ENCODE peak calls at places on chromosomes 2 and 18, in eight cellular contexts. J, A, L, I, C, Z, K and Y are unnamed samples.

GRCh38 chr2:235770909-235771820 is 277.3 kb downstream of the AGAP1 start:
- DNase-seq in L (no peak), J (no peak), A (no peak), I (no peak), C (no peak), Z (no peak), K (no peak), Y (no peak)

GRCh38 chr2:96872591-96873349 is 2.9 kb upstream of the SEMA4C start:
- DNase-seq in L (no peak), C (no peak), K (no peak), A (peak), Z (peak), I (no peak), J (no peak), Y (no peak)

GRCh38 chr2:119431155-119431975 is at the start of gene TMEM37:
- DNase-seq in J (no peak), L (no peak), A (peak), K (no peak), Z (peak), I (peak), C (peak), Y (peak)

GRCh38 chr18:7950380-7951143 is 383.4 kb downstream of the PTPRM start:
- DNase-seq in J (no peak), C (no peak), Z (peak), K (no peak), L (no peak), A (peak), I (peak), Y (no peak)

GRCh38 chr2:132969371-132969985 is 299.5 kb upstream of the LYPD1 start:
- DNase-seq in C (no peak), Z (peak), I (no peak), A (no peak), L (no peak), K (no peak), J (no peak), Y (no peak)

GRCh38 chr2:62430146-62430545 is 75.8 kb downstream of the TMEM17 start:
- DNase-seq in L (no peak), Z (no peak), C (no peak), A (no peak), J (no peak), K (no peak), I (no peak), Y (no peak)

GRCh38 chr2:124713969-124714368 is 688.9 kb downstream of the CNTNAP5 start:
- DNase-seq in K (no peak), I (no peak), C (no peak), A (no peak), J (no peak), Z (no peak), L (no peak), Y (no peak)

GRCh38 chr2:39851251-39851650 is 72.2 kb upstream of the THUMPD2 start:
- DNase-seq in K (no peak), I (no peak), L (no peak), J (no peak), A (no peak), C (no peak), Z (peak), Y (no peak)

GRCh38 chr2:191811807-191812602 is 34.9 kb downstream of the CAVIN2 start:
- DNase-seq in J (peak), C (peak), A (peak), K (peak), L (peak), I (peak), Z (peak), Y (peak)

GRCh38 chr2:119126650-119127049 is 31.9 kb downstream of the C1QL2 start:
- DNase-seq in A (peak), K (peak), L (peak), Z (peak), C (peak), J (no peak), I (peak), Y (peak)

GRCh38 chr2:21294446-21294845 is 170.7 kb downstream of the TDRD15 start:
- DNase-seq in J (no peak), Z (no peak), C (no peak), A (no peak), K (no peak), L (no peak), I (no peak), Y (no peak)

GRCh38 chr18:56108486-56109367 is 520.7 kb upstream of the TCF4 start:
- DNase-seq in K (no peak), A (no peak), C (no peak), L (no peak), Z (peak), I (no peak), J (no peak), Y (no peak)

GRCh38 chr2:190343500-190344274 is at the start of gene INPP1:
- DNase-seq in C (peak), Z (peak), I (no peak), K (peak), A (peak), J (no peak), L (peak), Y (peak)

DNA sequence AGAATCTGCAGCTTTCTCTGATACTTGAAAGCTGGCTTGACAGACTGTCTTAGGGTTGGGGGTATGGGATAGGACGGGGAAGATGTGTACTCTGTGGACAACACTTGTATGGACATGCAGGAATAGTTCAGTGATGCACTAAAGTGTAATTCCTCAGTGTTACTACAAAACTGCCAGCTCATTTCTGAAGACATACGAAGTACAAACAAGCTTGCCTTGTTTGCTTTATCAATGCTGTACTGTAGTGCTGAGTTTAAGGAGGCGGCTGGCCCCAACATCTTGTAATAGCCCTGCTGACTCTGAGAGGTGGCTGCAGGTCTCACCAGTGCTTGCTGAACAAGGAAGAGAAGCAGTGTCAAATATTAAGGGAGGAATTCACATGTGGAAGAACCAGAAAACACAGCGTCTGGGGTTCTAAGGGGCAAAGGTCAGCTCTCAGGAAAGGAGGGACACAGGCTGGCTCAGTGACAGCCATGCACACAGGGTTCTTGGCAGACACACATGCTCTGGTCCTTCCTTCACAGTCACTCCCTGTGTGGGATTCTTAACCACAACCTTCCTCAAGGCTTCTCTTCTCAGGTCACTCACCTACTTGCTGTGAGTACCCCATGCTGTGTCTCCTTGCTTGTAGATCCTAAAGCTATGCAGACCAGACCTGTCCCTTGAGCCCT is 39.8 kb upstream of the EVA1A start:
- DNase-seq in J (no peak), A (no peak), I (no peak), K (no peak), C (no peak), Z (no peak), L (no peak), Y (no peak)
- TF ChIP-seq CTCF in J (no peak), A (no peak), I (no peak), K (no peak), C (no peak), Z (no peak), L (no peak), Y (no peak)

GRCh38 chr2:163612332-163612731 is 123.5 kb downstream of the FIGN start:
- DNase-seq in I (no peak), Z (no peak), A (no peak), K (no peak), C (no peak), L (no peak), J (no peak), Y (no peak)

GRCh38 chr2:163613155-163613554 is 122.7 kb downstream of the FIGN start:
- DNase-seq in J (no peak), I (no peak), A (no peak), Z (no peak), K (no peak), L (no peak), C (no peak), Y (no peak)

GRCh38 chr2:163607630-163608029 is 128.2 kb downstream of the FIGN start:
- DNase-seq in L (no peak), J (no peak), C (no peak), I (no peak), A (no peak), Z (no peak), K (no peak), Y (no peak)

GRCh38 chr2:163611557-163611906 is 124.3 kb downstream of the FIGN start:
- DNase-seq in C (no peak), Z (no peak), I (no peak), A (no peak), L (no peak), K (no peak), J (no peak), Y (no peak)

DNA sequence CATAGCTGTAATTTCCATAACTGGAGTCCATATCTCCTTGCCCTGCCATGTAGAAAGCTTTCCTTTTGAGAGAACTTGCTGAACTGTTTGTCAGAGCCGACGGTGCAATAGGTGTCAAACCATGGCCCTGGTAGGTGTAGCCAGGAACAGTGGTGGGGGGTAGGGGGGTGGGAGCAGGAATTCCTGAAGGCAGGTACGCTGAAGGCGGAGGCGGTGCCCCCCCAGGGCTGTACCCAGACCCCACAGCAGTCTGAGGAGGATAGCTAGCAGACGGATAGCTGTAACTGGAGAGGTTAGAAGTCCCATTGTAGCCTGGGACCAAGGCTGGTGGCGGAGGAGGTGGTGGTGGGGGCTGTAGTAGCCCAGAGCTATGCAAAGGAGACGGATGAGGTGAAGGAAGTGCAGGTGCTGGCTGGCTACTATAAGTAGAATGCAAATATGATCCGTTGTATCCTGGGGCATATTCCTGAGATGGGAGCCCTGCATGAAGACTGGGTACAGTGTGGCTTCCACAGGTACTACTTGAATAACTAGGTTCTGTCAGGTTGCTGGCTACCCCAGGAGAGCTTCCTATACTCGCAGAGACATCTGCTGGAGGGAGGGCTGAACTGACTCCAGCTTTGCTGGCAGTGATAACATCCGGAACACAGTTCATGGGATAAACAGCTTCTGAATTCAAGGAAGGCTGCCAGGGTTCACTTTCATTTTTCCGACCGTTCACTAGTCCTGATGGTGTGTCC is 124.8 kb downstream of the FIGN start:
- DNase-seq in C (peak), I (peak), L (no peak), A (no peak), J (no peak), K (peak), Z (no peak), Y (no peak)
- TF ChIP-seq CTCF in C (no peak), I (peak), L (no peak), A (no peak), J (no peak), K (peak), Z (no peak), Y (peak)

GRCh38 chr2:200577000-200577399 is 8.8 kb upstream of the AOX1 start:
- DNase-seq in Z (no peak), J (no peak), L (no peak), C (no peak), K (no peak), I (no peak), A (no peak), Y (no peak)
- TF ChIP-seq CTCF in Z (no peak), J (peak), L (no peak), C (no peak), K (no peak), I (no peak), A (no peak), Y (no peak)

DNA sequence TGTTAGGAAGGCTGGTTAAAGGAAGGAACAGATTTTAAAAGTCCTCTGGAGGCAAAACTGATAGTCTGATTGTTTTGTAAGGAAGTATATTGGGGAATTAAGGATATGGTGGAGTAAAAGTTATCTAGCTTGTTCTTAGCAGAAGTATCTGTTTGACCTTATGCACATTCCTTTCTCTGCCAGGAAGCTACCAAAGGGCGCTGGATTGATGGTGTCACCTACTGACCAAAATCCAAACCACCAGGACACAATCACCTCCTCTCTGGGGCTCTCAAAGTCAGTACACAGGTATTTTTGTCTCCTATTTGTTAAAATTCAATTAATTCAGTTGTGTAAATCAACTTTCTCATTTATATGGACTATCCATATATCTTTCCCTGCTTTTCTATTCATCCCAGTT is 484.5 kb downstream of the NUP35 start:
- DNase-seq in K (no peak), L (no peak), J (no peak), A (no peak), Z (no peak), C (no peak), I (no peak), Y (no peak)
- TF ChIP-seq CTCF in K (no peak), L (no peak), J (no peak), A (no peak), Z (no peak), C (no peak), I (no peak), Y (no peak)

DNA sequence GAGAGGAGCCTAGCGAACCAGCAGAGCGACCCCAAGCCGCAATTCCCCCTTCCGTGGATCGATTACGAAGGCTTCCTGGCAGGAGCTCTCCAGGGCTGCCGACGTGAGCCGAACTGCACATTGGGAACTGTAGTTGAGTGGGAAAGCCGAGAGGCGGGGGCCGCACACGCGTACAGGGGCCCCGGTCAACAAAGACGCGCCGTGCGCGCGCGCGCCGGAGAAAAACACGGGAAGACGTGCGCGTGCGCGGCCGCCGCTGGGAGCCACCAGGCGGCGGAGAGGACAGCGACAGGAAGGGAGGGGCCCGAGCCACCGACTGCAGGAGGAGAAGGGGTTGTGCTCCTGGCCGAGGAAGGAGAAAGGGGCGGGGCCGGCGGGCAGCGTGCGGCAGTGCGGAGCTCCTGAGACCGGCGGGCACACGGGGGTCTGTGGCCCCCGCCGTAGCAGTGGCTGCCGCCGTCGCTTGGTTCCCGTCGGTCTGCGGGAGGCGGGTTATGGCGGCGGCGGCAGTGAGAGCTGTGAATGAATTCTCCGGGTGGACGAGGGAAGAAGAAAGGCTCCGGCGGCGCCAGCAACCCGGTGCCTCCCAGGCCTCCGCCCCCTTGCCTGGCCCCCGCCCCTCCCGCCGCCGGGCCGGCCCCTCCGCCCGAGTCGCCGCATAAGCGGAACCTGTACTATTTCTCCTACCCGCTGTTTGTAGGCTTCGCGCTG is at the start of gene SPAST:
- DNase-seq in Z (peak), K (peak), J (peak), A (peak), L (peak), I (peak), C (peak), Y (peak)
- TF ChIP-seq CTCF in Z (peak), K (no peak), J (peak), A (peak), L (peak), I (no peak), C (no peak), Y (peak)

GRCh38 chr2:143708682-143709081 is 579.5 kb downstream of the ARHGAP15 start:
- DNase-seq in K (no peak), Z (no peak), C (no peak), A (no peak), J (no peak), I (no peak), L (no peak), Y (no peak)
- TF ChIP-seq CTCF in K (no peak), Z (no peak), C (no peak), A (no peak), J (no peak), I (no peak), L (no peak), Y (no peak)

GRCh38 chr2:128755693-128756371 is 437.2 kb upstream of the HS6ST1 start:
- DNase-seq in J (no peak), C (no peak), I (no peak), A (no peak), L (no peak), K (no peak), Z (no peak), Y (no peak)
- TF ChIP-seq CTCF in J (no peak), C (peak), I (no peak), A (no peak), L (no peak), K (no peak), Z (no peak), Y (peak)